ENCODE peak calls at places on chromosomes 3 and 15, in four cellular contexts. Z is aorta; T is RWPE1; O is CD4-positive, alpha-beta memory T cell. H is an unnamed sample.

GRCh38 chr3:159806412-159806811 is 182.2 kb upstream of the IL12A start:
- DNase-seq in O (no peak), Z (no peak), T (no peak), H (peak)

GRCh38 chr15:73965730-73966103 is 26.4 kb downstream of the STOML1 start:
- DNase-seq in Z (no peak), T (no peak), O (peak), H (no peak)

GRCh38 chr3:61936344-61936937 is 375.1 kb downstream of the PTPRG start:
- DNase-seq in Z (no peak), O (no peak), T (no peak), H (peak)

GRCh38 chr3:189772584-189772983 is 141.4 kb downstream of the TP63 start:
- DNase-seq in Z (no peak), O (no peak), T (no peak), H (no peak)

GRCh38 chr3:40044487-40044886 is 235.1 kb downstream of the MYRIP start:
- DNase-seq in Z (no peak), T (peak), O (no peak), H (no peak)

GRCh38 chr3:112503304-112503972 is 4.2 kb upstream of the BTLA start:
- DNase-seq in T (no peak), Z (no peak), O (no peak), H (no peak)

GRCh38 chr15:48965972-48966371 is 2.3 kb upstream of the SHC4 start:
- DNase-seq in Z (peak), T (peak), O (no peak), H (peak)

GRCh38 chr15:74174966-74175270 is 1.4 kb downstream of the ISLR start:
- DNase-seq in T (no peak), Z (no peak), O (no peak), H (no peak)

GRCh38 chr3:142288032-142288638 is 62.8 kb upstream of the GK5 start:
- DNase-seq in Z (no peak), O (no peak), T (no peak), H (no peak)

GRCh38 chr15:75925440-75925839 is 21.8 kb downstream of the FBXO22 start:
- DNase-seq in T (no peak), O (no peak), Z (no peak), H (no peak)

GRCh38 chr15:87021771-87022170 is 942.1 kb downstream of the AGBL1 start:
- DNase-seq in O (no peak), Z (no peak), T (no peak), H (no peak)

GRCh38 chr15:29740692-29741311 is 81.5 kb downstream of the TJP1 start:
- DNase-seq in O (no peak), T (no peak), Z (no peak), H (no peak)

GRCh38 chr15:94057305-94057704 is 174.1 kb upstream of the MCTP2 start:
- DNase-seq in Z (no peak), T (no peak), O (no peak), H (no peak)

GRCh38 chr3:134445631-134446030 is 40.2 kb downstream of the ANAPC13 start:
- DNase-seq in Z (no peak), T (no peak), O (no peak), H (peak)

GRCh38 chr3:154795582-154795981 is 284.5 kb upstream of the MME start:
- DNase-seq in O (no peak), Z (no peak), T (peak), H (no peak)

GRCh38 chr3:147832611-147833010 is 423.4 kb downstream of the ZIC1 start:
- DNase-seq in T (no peak), O (no peak), Z (no peak), H (no peak)

GRCh38 chr3:27521179-27521871 is 37.1 kb upstream of the SLC4A7 start:
- DNase-seq in T (peak), Z (peak), O (no peak), H (no peak)

GRCh38 chr15:66477011-66477410 is 20.6 kb downstream of the SNAPC5 start:
- DNase-seq in T (no peak), O (no peak), Z (no peak), H (no peak)

GRCh38 chr3:141486735-141487418 is at the start of gene RASA2:
- DNase-seq in Z (peak), O (peak), T (peak), H (peak)

GRCh38 chr15:99712415-99712814 is 20.8 kb downstream of the LYSMD4 start:
- DNase-seq in O (no peak), Z (no peak), T (no peak), H (no peak)

GRCh38 chr15:99709243-99709986 is 23.8 kb downstream of the LYSMD4 start:
- DNase-seq in Z (no peak), O (no peak), T (no peak), H (no peak)

GRCh38 chr15:99708563-99708962 is 24.7 kb downstream of the LYSMD4 start:
- DNase-seq in O (no peak), Z (peak), T (peak), H (peak)

GRCh38 chr15:99707481-99708270 is 25.6 kb downstream of the LYSMD4 start:
- DNase-seq in O (no peak), T (peak), Z (no peak), H (no peak)

DNA sequence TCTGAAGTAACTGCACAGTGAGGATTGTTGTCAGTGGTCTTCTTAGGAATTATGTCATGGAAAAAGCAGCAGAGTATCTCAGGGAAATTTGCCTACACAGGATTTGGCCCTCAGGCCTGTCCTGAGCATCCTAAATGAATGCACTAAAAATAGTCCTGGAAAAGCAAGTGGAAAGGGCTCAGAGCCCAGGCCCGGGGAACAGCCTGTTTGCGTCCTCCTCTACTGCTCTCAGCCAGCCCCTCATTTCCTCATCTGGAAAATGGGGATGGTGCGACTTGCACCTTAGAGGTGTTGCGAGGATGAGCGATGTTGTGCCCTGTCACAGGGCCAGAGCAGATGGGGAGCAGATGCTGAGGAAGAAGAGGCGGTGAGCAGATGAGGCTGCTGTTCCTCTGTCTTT is 21.6 kb downstream of the LYSMD4 start:
- DNase-seq in Z (no peak), T (no peak), O (no peak), H (no peak)
- H3K27ac ChIP-seq in Z (no peak), T (peak), O (no peak), H (peak)

GRCh38 chr3:149010504-149010951 is 19.2 kb downstream of the GYG1 start:
- DNase-seq in O (no peak), T (no peak), Z (no peak), H (peak)
- H3K27ac ChIP-seq in O (no peak), T (no peak), Z (peak), H (peak)

GRCh38 chr3:10192953-10193691 is 28.4 kb downstream of the IRAK2 start:
- DNase-seq in O (peak), Z (peak), T (peak), H (peak)
- H3K27ac ChIP-seq in O (peak), Z (peak), T (peak), H (peak)

DNA sequence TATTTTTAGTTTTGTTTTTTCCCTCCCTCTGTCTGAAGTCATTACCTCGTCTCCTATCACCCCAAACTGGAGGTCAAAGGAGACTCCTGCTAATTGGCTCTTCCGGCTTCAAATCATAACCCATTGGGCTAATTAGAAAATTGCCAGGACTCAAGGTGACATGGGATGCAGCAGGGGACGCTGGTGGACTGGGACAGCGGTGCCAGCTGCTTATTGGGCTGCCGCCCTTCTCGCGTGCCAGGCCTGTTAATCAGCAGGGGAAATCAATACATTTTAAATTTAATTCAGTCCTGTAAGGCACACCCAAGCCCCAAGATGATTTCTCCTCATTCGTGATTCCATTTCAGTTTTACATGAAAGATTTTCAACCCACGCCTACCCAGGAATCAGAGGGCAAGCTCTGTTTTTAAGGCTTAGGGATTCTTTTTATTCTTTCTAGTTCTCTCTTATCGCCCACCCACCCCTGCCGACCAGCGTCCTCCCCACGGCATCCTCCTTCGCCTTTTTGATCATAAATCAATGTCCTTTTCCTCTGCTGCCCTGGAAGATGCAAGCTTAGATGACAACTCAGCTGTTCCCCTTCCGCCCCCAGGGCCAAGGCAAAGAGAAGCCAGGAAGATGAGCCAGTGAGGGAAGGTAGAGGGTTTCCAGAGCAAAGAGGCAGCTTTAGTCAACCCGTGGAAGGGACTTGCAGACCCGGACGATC is 329.6 kb downstream of the UACA start:
- DNase-seq in O (no peak), T (no peak), Z (no peak), H (no peak)
- H3K27ac ChIP-seq in O (no peak), T (no peak), Z (no peak), H (no peak)

DNA sequence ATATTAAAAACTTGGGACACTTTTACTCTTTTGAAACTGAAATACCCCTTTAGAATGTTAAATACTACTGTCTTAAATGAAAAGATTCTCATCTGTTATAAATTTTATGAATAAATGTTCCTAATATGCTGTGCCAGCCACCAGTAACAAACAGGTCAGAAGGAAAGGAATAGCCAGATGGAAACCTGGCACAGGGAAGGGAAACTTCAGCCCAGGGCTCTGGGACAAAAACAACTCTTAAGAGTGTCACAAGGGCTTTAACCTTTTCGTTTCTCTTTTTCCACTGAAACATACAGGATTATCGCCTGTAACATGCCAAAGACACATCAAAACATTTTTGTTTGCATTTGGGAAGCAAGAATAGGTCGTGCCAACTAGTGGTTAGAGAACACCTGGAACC is 109.0 kb upstream of the NEDD4 start:
- DNase-seq in T (no peak), Z (no peak), O (no peak), H (no peak)
- H3K27ac ChIP-seq in T (no peak), Z (no peak), O (no peak), H (no peak)

GRCh38 chr3:183517656-183518055 is 37.9 kb downstream of the KLHL6 start:
- DNase-seq in Z (no peak), T (no peak), O (no peak), H (no peak)

GRCh38 chr3:183513046-183513706 is 42.3 kb downstream of the KLHL6 start:
- DNase-seq in O (peak), T (no peak), Z (peak), H (no peak)

GRCh38 chr3:183518446-183519185 is 36.9 kb downstream of the KLHL6 start:
- DNase-seq in Z (no peak), O (no peak), T (no peak), H (no peak)

GRCh38 chr3:183514048-183514447 is 41.5 kb downstream of the KLHL6 start:
- DNase-seq in Z (no peak), O (no peak), T (no peak), H (no peak)

DNA sequence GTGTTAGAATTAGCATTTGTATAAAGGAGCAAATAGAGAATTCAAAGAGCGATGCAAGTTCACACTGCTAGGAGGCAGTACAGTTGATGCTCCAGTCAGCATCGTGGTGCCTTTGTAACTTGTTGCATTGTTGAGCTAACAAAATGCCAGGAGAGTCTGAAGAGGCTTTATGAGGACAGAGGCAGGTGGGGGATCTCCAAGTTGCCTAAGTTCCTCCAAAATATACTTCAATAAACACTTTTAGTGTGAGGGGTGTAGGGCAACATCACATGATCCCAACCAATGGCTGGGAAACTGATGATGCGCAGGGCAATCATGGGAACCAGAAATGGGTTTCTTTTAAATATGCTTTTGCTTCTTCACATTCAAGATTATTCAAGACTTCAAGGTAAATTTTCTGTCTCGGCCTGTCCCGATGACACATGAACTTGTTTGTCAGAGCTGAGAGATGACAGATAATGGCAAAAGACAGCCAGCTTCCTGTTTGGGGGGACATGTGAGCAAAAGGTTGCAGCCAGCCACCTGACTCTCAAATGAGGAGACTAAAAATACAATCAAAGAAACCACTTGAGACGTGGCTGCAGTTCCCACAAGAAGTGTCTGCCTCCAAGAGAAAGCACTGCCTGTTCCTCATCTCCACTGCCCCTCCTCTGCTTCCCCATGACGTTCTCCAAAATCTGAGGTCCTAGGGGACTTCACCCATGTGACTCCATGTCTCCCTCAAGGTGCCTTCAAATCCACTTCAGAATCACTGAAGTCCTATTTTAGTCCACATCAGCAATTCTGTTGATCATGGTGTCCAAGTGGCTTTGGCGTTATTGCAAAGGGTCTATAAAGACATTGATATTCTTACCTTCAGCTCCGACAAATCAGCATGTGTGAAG is 39.3 kb downstream of the KLHL6 start:
- DNase-seq in T (no peak), O (peak), Z (no peak), H (no peak)
- H3K27ac ChIP-seq in T (no peak), O (peak), Z (no peak), H (no peak)

H was measured in testis.